ENCODE peak calls at places on chromosome 2, in ten cellular contexts. S is NCI-H82; C is C1 segment of cervical spinal cord; D is CD8-positive, alpha-beta memory T cell; X is RKO; I is stimulated activated CD8-positive, alpha-beta memory T cell treated with anti-CD3 and anti-CD28 coated beads, Interleukin-2, amount 100 ng/mL, for 48 hours; L is central memory CD4-positive, alpha-beta T cell; U is activated naive CD4-positive, alpha-beta T cell treated with anti-CD3 and anti-CD28 coated beads, Interleukin-2, amount 50 U/mL, for 72 hours; T is frontal cortex; V is BJ. N is an unnamed sample.

GRCh38 chr2:88212251-88212790 is 42.2 kb downstream of the THNSL2 start:
- DNase-seq in S (peak), C (no peak), D (no peak), X (peak), I (no peak), L (no peak), U (no peak), T (no peak), V (no peak), N (peak)

GRCh38 chr2:38153476-38153875 is 77.5 kb upstream of the CYP1B1 start:
- DNase-seq in S (no peak), C (no peak), D (no peak), X (no peak), I (no peak), L (no peak), U (no peak), T (no peak), V (no peak), N (no peak)

GRCh38 chr2:239732666-239733010 is 292.5 kb downstream of the NDUFA10 start:
- DNase-seq in S (no peak), C (no peak), D (no peak), X (no peak), I (no peak), L (no peak), U (no peak), T (no peak), V (no peak), N (no peak)

GRCh38 chr2:206614825-206615224 is 27.5 kb upstream of the FAM237A start:
- DNase-seq in S (no peak), C (no peak), D (no peak), X (peak), I (no peak), L (no peak), U (no peak), T (no peak), V (no peak), N (no peak)

GRCh38 chr2:10876963-10877362 is 34.8 kb upstream of the KCNF1 start:
- DNase-seq in S (no peak), C (no peak), D (no peak), X (no peak), I (no peak), L (no peak), U (no peak), T (no peak), V (no peak), N (no peak)

GRCh38 chr2:221779614-221780067 is 207.5 kb upstream of the EPHA4 start:
- DNase-seq in S (no peak), C (peak), D (no peak), X (no peak), I (no peak), L (no peak), U (no peak), T (no peak), V (peak), N (no peak)

GRCh38 chr2:233603520-233603919 is 13.9 kb upstream of the UGT1A8 start:
- DNase-seq in S (no peak), C (no peak), D (no peak), X (no peak), I (no peak), L (no peak), U (no peak), T (no peak), V (no peak), N (no peak)

GRCh38 chr2:156455366-156455975 is 19.3 kb downstream of the GPD2 start:
- DNase-seq in S (no peak), C (no peak), D (no peak), X (peak), I (no peak), L (no peak), U (no peak), T (no peak), V (no peak), N (no peak)

GRCh38 chr2:37588316-37588777 is 83.1 kb downstream of the CDC42EP3 start:
- DNase-seq in S (peak), C (no peak), D (no peak), X (no peak), I (no peak), L (no peak), U (no peak), T (no peak), V (no peak), N (no peak)

GRCh38 chr2:148642891-148643416 is 1.6 kb upstream of the EPC2 start:
- DNase-seq in S (no peak), C (peak), D (no peak), X (peak), I (no peak), L (no peak), U (no peak), T (no peak), V (no peak), N (no peak)